ENCODE peak calls at places on chromosomes 4 and X, in ten cellular contexts. One of them, this sample, is unnamed.
A peak's percentile ranks its signal among the peaks of the same experiment; 100 is the strongest.

GRCh38 chr4:39718366-39719323 is 20.7 kb downstream of the UBE2K start:
- DNase-seq in NCI-H69: no peak
- DNase-seq in hypothalamus: no peak
- DNase-seq in CD4-positive, alpha-beta T cell: no peak
- DNase-seq in germinal center: no peak
- DNase-seq in ureter: no peak
- DNase-seq in KBM-7: no peak
- DNase-seq in fibroblast of mammary gland: no peak
- DNase-seq in psoas muscle: no peak
- DNase-seq in uterus: no peak
- DNase-seq in this sample: no peak

GRCh38 chr4:27701563-27701962 is 840.9 kb downstream of the STIM2 start:
- DNase-seq in psoas muscle: no peak
- DNase-seq in NCI-H69: peak; percentile 16
- DNase-seq in hypothalamus: no peak
- DNase-seq in germinal center: no peak
- DNase-seq in CD4-positive, alpha-beta T cell: no peak
- DNase-seq in fibroblast of mammary gland: no peak
- DNase-seq in ureter: no peak
- DNase-seq in uterus: no peak
- DNase-seq in KBM-7: no peak
- DNase-seq in this sample: no peak

GRCh38 chr4:101669832-101670188 is 120.7 kb upstream of the BANK1 start:
- DNase-seq in ureter: no peak
- DNase-seq in germinal center: no peak
- DNase-seq in hypothalamus: no peak
- DNase-seq in psoas muscle: no peak
- DNase-seq in KBM-7: no peak
- DNase-seq in fibroblast of mammary gland: no peak
- DNase-seq in NCI-H69: no peak
- DNase-seq in CD4-positive, alpha-beta T cell: no peak
- DNase-seq in uterus: no peak
- DNase-seq in this sample: no peak

GRCh38 chr4:6425336-6425735 is 47.1 kb downstream of the PPP2R2C start:
- DNase-seq in ureter: no peak
- DNase-seq in hypothalamus: no peak
- DNase-seq in uterus: no peak
- DNase-seq in KBM-7: no peak
- DNase-seq in NCI-H69: no peak
- DNase-seq in psoas muscle: no peak
- DNase-seq in fibroblast of mammary gland: no peak
- DNase-seq in CD4-positive, alpha-beta T cell: no peak
- DNase-seq in germinal center: no peak
- DNase-seq in this sample: no peak

GRCh38 chr4:121053601-121054143 is 18.7 kb downstream of the NDNF start:
- DNase-seq in CD4-positive, alpha-beta T cell: no peak
- DNase-seq in uterus: no peak
- DNase-seq in ureter: no peak
- DNase-seq in psoas muscle: no peak
- DNase-seq in NCI-H69: no peak
- DNase-seq in germinal center: no peak
- DNase-seq in fibroblast of mammary gland: peak; percentile 40
- DNase-seq in hypothalamus: no peak
- DNase-seq in KBM-7: no peak
- DNase-seq in this sample: no peak

GRCh38 chr4:2684486-2684885 is 71.7 kb downstream of the TNIP2 start:
- DNase-seq in CD4-positive, alpha-beta T cell: no peak
- DNase-seq in ureter: no peak
- DNase-seq in KBM-7: no peak
- DNase-seq in hypothalamus: no peak
- DNase-seq in NCI-H69: no peak
- DNase-seq in germinal center: no peak
- DNase-seq in uterus: no peak
- DNase-seq in fibroblast of mammary gland: no peak
- DNase-seq in psoas muscle: no peak
- DNase-seq in this sample: no peak

GRCh38 chr4:122224348-122224747 is 72.2 kb downstream of the BLTP1 start:
- DNase-seq in NCI-H69: peak; percentile 75
- DNase-seq in ureter: no peak
- DNase-seq in CD4-positive, alpha-beta T cell: no peak
- DNase-seq in psoas muscle: no peak
- DNase-seq in fibroblast of mammary gland: peak; percentile 13
- DNase-seq in germinal center: no peak
- DNase-seq in KBM-7: peak; percentile 7
- DNase-seq in hypothalamus: no peak
- DNase-seq in uterus: no peak
- DNase-seq in this sample: peak; percentile 45

GRCh38 chr4:4803216-4803903 is 56.1 kb upstream of the MSX1 start:
- DNase-seq in germinal center: no peak
- DNase-seq in ureter: no peak
- DNase-seq in psoas muscle: no peak
- DNase-seq in hypothalamus: no peak
- DNase-seq in fibroblast of mammary gland: no peak
- DNase-seq in NCI-H69: no peak
- DNase-seq in uterus: no peak
- DNase-seq in KBM-7: no peak
- DNase-seq in CD4-positive, alpha-beta T cell: no peak
- DNase-seq in this sample: no peak

GRCh38 chrX:35380808-35381700 is 417.1 kb upstream of the MAGEB16 start:
- DNase-seq in CD4-positive, alpha-beta T cell: no peak
- DNase-seq in hypothalamus: no peak
- DNase-seq in KBM-7: peak; percentile 32
- DNase-seq in NCI-H69: peak; percentile 3
- DNase-seq in ureter: no peak
- DNase-seq in psoas muscle: no peak
- DNase-seq in germinal center: no peak
- DNase-seq in fibroblast of mammary gland: peak; percentile 32
- DNase-seq in uterus: no peak
- DNase-seq in this sample: peak; percentile 12

This sample was measured in NAMALWA.